ENCODE peak calls at places on chromosomes 2 and 18, in five cellular contexts. One of them, this sample, is unnamed.

GRCh38 chr2:71609958-71610357 is 156.6 kb downstream of the DYSF start:
- DNase-seq in naive thymus-derived CD4-positive, alpha-beta T cell: no peak
- DNase-seq in CD8-positive, alpha-beta memory T cell: no peak
- DNase-seq in CD4-positive, alpha-beta T cell: no peak
- DNase-seq in prostate gland: no peak
- DNase-seq in this sample: no peak

GRCh38 chr2:28716265-28716865 is 35.3 kb upstream of the PPP1CB start:
- DNase-seq in prostate gland: peak; percentile 93
- DNase-seq in naive thymus-derived CD4-positive, alpha-beta T cell: no peak
- DNase-seq in CD8-positive, alpha-beta memory T cell: no peak
- DNase-seq in CD4-positive, alpha-beta T cell: no peak
- DNase-seq in this sample: no peak

GRCh38 chr2:43344911-43345373 is 118.5 kb upstream of the ZFP36L2 start:
- DNase-seq in CD8-positive, alpha-beta memory T cell: no peak
- DNase-seq in CD4-positive, alpha-beta T cell: no peak
- DNase-seq in prostate gland: no peak
- DNase-seq in naive thymus-derived CD4-positive, alpha-beta T cell: no peak
- DNase-seq in this sample: no peak

GRCh38 chr2:100882645-100883613 is 63.0 kb downstream of the NPAS2 start:
- DNase-seq in CD8-positive, alpha-beta memory T cell: no peak
- DNase-seq in prostate gland: no peak
- DNase-seq in naive thymus-derived CD4-positive, alpha-beta T cell: no peak
- DNase-seq in CD4-positive, alpha-beta T cell: no peak
- DNase-seq in this sample: no peak

GRCh38 chr2:222738312-222738711 is 66.9 kb downstream of the MOGAT1 start:
- DNase-seq in CD8-positive, alpha-beta memory T cell: no peak
- DNase-seq in CD4-positive, alpha-beta T cell: no peak
- DNase-seq in prostate gland: no peak
- DNase-seq in naive thymus-derived CD4-positive, alpha-beta T cell: no peak
- DNase-seq in this sample: no peak

GRCh38 chr18:8988262-8988871 is 114.1 kb upstream of the NDUFV2 start:
- DNase-seq in prostate gland: peak; percentile 38
- DNase-seq in CD8-positive, alpha-beta memory T cell: peak; percentile 34
- DNase-seq in naive thymus-derived CD4-positive, alpha-beta T cell: peak; percentile 52
- DNase-seq in CD4-positive, alpha-beta T cell: peak; percentile 38
- DNase-seq in this sample: no peak

GRCh38 chr2:65932571-65932970 is 500.2 kb upstream of the SPRED2 start:
- DNase-seq in prostate gland: no peak
- DNase-seq in CD4-positive, alpha-beta T cell: no peak
- DNase-seq in CD8-positive, alpha-beta memory T cell: no peak
- DNase-seq in naive thymus-derived CD4-positive, alpha-beta T cell: no peak
- DNase-seq in this sample: no peak

GRCh38 chr2:75108937-75109482 is 90.3 kb downstream of the TACR1 start:
- DNase-seq in CD4-positive, alpha-beta T cell: no peak
- DNase-seq in prostate gland: no peak
- DNase-seq in naive thymus-derived CD4-positive, alpha-beta T cell: no peak
- DNase-seq in CD8-positive, alpha-beta memory T cell: no peak
- DNase-seq in this sample: no peak

GRCh38 chr2:55901322-55901721 is 22.3 kb downstream of the EFEMP1 start:
- DNase-seq in CD8-positive, alpha-beta memory T cell: no peak
- DNase-seq in prostate gland: no peak
- DNase-seq in naive thymus-derived CD4-positive, alpha-beta T cell: no peak
- DNase-seq in CD4-positive, alpha-beta T cell: no peak
- DNase-seq in this sample: no peak

GRCh38 chr18:13112982-13113381 is 105.6 kb upstream of the LDLRAD4 start:
- DNase-seq in CD4-positive, alpha-beta T cell: no peak
- DNase-seq in prostate gland: no peak
- DNase-seq in naive thymus-derived CD4-positive, alpha-beta T cell: no peak
- DNase-seq in CD8-positive, alpha-beta memory T cell: no peak
- DNase-seq in this sample: peak; percentile 6
- H3K27ac ChIP-seq in CD4-positive, alpha-beta T cell: no peak overlapping the region
- H3K27ac ChIP-seq in prostate gland: no peak overlapping the region
- H3K27ac ChIP-seq in naive thymus-derived CD4-positive, alpha-beta T cell: no peak overlapping the region
- H3K27ac ChIP-seq in CD8-positive, alpha-beta memory T cell: no peak overlapping the region
- H3K27ac ChIP-seq in this sample: no peak overlapping the region

GRCh38 chr2:181294979-181295378 is 162.2 kb upstream of the ITGA4 start:
- DNase-seq in naive thymus-derived CD4-positive, alpha-beta T cell: no peak
- DNase-seq in CD8-positive, alpha-beta memory T cell: no peak
- DNase-seq in CD4-positive, alpha-beta T cell: no peak
- DNase-seq in prostate gland: no peak
- DNase-seq in this sample: no peak

GRCh38 chr2:181305151-181306123 is 151.7 kb upstream of the ITGA4 start:
- DNase-seq in prostate gland: no peak
- DNase-seq in CD8-positive, alpha-beta memory T cell: no peak
- DNase-seq in CD4-positive, alpha-beta T cell: peak; percentile 9
- DNase-seq in naive thymus-derived CD4-positive, alpha-beta T cell: peak; percentile 61
- DNase-seq in this sample: no peak

GRCh38 chr2:181304011-181304844 is 153.0 kb upstream of the ITGA4 start:
- DNase-seq in prostate gland: no peak
- DNase-seq in naive thymus-derived CD4-positive, alpha-beta T cell: no peak
- DNase-seq in CD4-positive, alpha-beta T cell: no peak
- DNase-seq in CD8-positive, alpha-beta memory T cell: no peak
- DNase-seq in this sample: no peak

DNA sequence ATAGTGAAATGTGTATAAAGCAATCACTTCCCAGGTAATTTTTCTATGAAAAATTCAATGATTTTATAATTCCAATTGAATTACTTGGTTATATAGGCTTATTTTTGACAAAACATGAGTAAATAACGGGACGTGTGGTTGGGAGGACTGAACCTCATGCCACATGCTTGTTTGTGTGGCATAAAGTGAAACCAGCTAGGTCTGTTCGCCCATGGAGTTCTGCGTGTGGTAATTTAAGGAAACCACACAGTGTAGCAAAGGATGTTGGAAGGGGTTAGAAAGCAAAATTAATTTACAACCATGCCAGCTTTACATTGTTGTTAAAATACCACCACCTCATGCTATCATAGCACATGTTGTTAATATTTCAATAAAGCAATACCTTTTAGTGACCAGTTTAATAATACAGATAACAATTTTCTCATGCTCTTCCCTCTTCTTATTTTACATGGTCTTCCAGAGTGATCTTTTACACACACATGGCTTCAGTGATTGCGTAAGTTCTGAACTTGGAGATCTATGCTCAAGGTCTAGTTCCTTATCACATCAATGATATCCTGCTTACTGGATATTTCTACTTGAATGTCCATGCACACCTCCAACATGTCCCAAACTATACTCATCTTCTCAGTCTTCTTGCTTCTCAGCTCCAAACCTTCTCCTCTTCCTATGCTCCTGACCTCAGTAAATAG is 156.4 kb upstream of the ITGA4 start:
- DNase-seq in CD4-positive, alpha-beta T cell: peak; percentile 11
- DNase-seq in CD8-positive, alpha-beta memory T cell: peak; percentile 14
- DNase-seq in prostate gland: no peak
- DNase-seq in naive thymus-derived CD4-positive, alpha-beta T cell: peak; percentile 51
- DNase-seq in this sample: no peak
- H3K27ac ChIP-seq in CD4-positive, alpha-beta T cell: peak overlapping the region; percentile 37
- H3K27ac ChIP-seq in CD8-positive, alpha-beta memory T cell: no peak overlapping the region
- H3K27ac ChIP-seq in prostate gland: no peak overlapping the region
- H3K27ac ChIP-seq in naive thymus-derived CD4-positive, alpha-beta T cell: peak overlapping the region; percentile 47
- H3K27ac ChIP-seq in this sample: no peak overlapping the region

GRCh38 chr2:110114801-110115200 is 821 bp downstream of the MALL start:
- DNase-seq in CD4-positive, alpha-beta T cell: no peak
- DNase-seq in prostate gland: no peak
- DNase-seq in CD8-positive, alpha-beta memory T cell: no peak
- DNase-seq in naive thymus-derived CD4-positive, alpha-beta T cell: no peak
- DNase-seq in this sample: no peak

GRCh38 chr2:110116033-110116710 is 550 bp upstream of the MALL start:
- DNase-seq in CD8-positive, alpha-beta memory T cell: no peak
- DNase-seq in CD4-positive, alpha-beta T cell: no peak
- DNase-seq in prostate gland: no peak
- DNase-seq in naive thymus-derived CD4-positive, alpha-beta T cell: no peak
- DNase-seq in this sample: no peak

GRCh38 chr2:110115291-110116032 is at the start of gene MALL:
- DNase-seq in naive thymus-derived CD4-positive, alpha-beta T cell: no peak
- DNase-seq in CD8-positive, alpha-beta memory T cell: no peak
- DNase-seq in CD4-positive, alpha-beta T cell: no peak
- DNase-seq in prostate gland: peak; percentile 62
- DNase-seq in this sample: no peak

GRCh38 chr2:110114007-110114591 is 1.5 kb downstream of the MALL start:
- DNase-seq in naive thymus-derived CD4-positive, alpha-beta T cell: no peak
- DNase-seq in prostate gland: no peak
- DNase-seq in CD4-positive, alpha-beta T cell: no peak
- DNase-seq in CD8-positive, alpha-beta memory T cell: no peak
- DNase-seq in this sample: no peak
- H3K27ac ChIP-seq in naive thymus-derived CD4-positive, alpha-beta T cell: no peak overlapping the region
- H3K27ac ChIP-seq in prostate gland: no peak overlapping the region
- H3K27ac ChIP-seq in CD4-positive, alpha-beta T cell: no peak overlapping the region
- H3K27ac ChIP-seq in CD8-positive, alpha-beta memory T cell: no peak overlapping the region
- H3K27ac ChIP-seq in this sample: no peak overlapping the region

GRCh38 chr18:13110559-13110958 is 108.0 kb upstream of the LDLRAD4 start:
- DNase-seq in CD4-positive, alpha-beta T cell: no peak
- DNase-seq in CD8-positive, alpha-beta memory T cell: no peak
- DNase-seq in prostate gland: no peak
- DNase-seq in naive thymus-derived CD4-positive, alpha-beta T cell: no peak
- DNase-seq in this sample: no peak
- H3K27ac ChIP-seq in CD4-positive, alpha-beta T cell: no peak overlapping the region
- H3K27ac ChIP-seq in CD8-positive, alpha-beta memory T cell: no peak overlapping the region
- H3K27ac ChIP-seq in prostate gland: no peak overlapping the region
- H3K27ac ChIP-seq in naive thymus-derived CD4-positive, alpha-beta T cell: no peak overlapping the region
- H3K27ac ChIP-seq in this sample: no peak overlapping the region

GRCh38 chr18:43916984-43917383 is 639.7 kb upstream of the SYT4 start:
- DNase-seq in naive thymus-derived CD4-positive, alpha-beta T cell: no peak
- DNase-seq in CD4-positive, alpha-beta T cell: no peak
- DNase-seq in prostate gland: no peak
- DNase-seq in CD8-positive, alpha-beta memory T cell: no peak
- DNase-seq in this sample: no peak
- H3K27ac ChIP-seq in naive thymus-derived CD4-positive, alpha-beta T cell: no peak overlapping the region
- H3K27ac ChIP-seq in CD4-positive, alpha-beta T cell: no peak overlapping the region
- H3K27ac ChIP-seq in prostate gland: no peak overlapping the region
- H3K27ac ChIP-seq in CD8-positive, alpha-beta memory T cell: no peak overlapping the region
- H3K27ac ChIP-seq in this sample: no peak overlapping the region

DNA sequence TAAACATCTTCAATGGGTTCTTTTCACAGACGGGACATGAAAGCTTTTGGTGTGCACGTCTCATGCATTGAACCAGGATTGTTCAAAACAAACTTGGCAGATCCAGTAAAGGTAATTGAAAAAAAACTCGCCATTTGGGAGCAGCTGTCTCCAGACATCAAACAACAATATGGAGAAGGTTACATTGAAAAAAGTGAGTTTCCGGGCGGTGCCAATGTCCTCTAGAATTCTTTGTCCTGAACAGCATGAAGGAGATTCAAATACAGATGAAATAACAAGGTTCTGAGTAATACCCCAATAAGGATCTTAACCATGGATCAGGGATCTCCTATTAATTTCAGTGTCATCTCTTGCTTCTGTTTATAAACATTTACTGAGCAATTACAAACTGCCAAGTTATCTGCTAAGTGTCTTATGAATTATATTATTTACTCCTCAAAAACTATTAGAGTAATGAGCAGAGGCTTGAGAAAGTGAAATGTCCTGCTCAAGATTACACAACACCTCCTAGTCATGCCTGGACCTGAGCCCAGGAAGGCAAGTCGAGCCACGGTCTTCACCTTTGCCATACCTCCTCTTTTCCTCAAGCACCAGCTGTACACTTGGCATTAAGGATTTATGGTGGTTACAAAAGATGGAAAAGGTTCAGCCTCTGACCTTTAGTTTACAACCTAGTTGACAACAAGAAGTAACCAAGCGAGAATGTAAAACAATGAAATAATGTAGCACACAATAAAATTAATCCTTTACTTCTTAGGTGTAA is 22.6 kb downstream of the DHRS9 start:
- DNase-seq in CD8-positive, alpha-beta memory T cell: no peak
- DNase-seq in prostate gland: peak; percentile 65
- DNase-seq in CD4-positive, alpha-beta T cell: no peak
- DNase-seq in naive thymus-derived CD4-positive, alpha-beta T cell: no peak
- DNase-seq in this sample: no peak
- H3K27ac ChIP-seq in CD8-positive, alpha-beta memory T cell: no peak overlapping the region
- H3K27ac ChIP-seq in prostate gland: no peak overlapping the region
- H3K27ac ChIP-seq in CD4-positive, alpha-beta T cell: no peak overlapping the region
- H3K27ac ChIP-seq in naive thymus-derived CD4-positive, alpha-beta T cell: no peak overlapping the region
- H3K27ac ChIP-seq in this sample: no peak overlapping the region